ENCODE peak calls at places on chromosomes 5 and 9, in five cellular contexts. S is psoas muscle, T is Peyer's patch, Q is iPS DF 6.9, P is pancreas. E is an unnamed sample.

GRCh38 chr5:138274189-138274853 is at the start of gene GFRA3:
- DNase-seq in S (no peak), T (no peak), Q (no peak), P (no peak), E (no peak)

GRCh38 chr5:172901012-172901780 is 58.0 kb upstream of the RPL26L1 start:
- DNase-seq in S (peak; percentile 78), T (no peak), Q (no peak), P (peak; percentile 76), E (no peak)

GRCh38 chr9:96609732-96610131 is 9.9 kb downstream of the CDC14B start:
- DNase-seq in S (no peak), T (no peak), Q (no peak), P (no peak), E (no peak)

GRCh38 chr9:32136700-32137339 is 247.6 kb upstream of the ACO1 start:
- DNase-seq in S (no peak), T (no peak), Q (no peak), P (no peak), E (no peak)

GRCh38 chr5:6544561-6544935 is 88.3 kb downstream of the NSUN2 start:
- DNase-seq in S (no peak), T (no peak), Q (no peak), P (no peak), E (no peak)

GRCh38 chr9:94611638-94612068 is 18.0 kb upstream of the FBP2 start:
- DNase-seq in S (no peak), T (no peak), Q (no peak), P (peak; percentile 37), E (peak; percentile 25)

GRCh38 chr5:137730331-137730730 is 5.6 kb downstream of the KLHL3 start:
- DNase-seq in S (no peak), T (no peak), Q (no peak), P (no peak), E (no peak)

GRCh38 chr5:153352685-153353219 is 137.7 kb upstream of the GRIA1 start:
- DNase-seq in S (no peak), T (no peak), Q (no peak), P (no peak), E (no peak)

GRCh38 chr5:98414938-98415337 is 358.5 kb upstream of the RGMB start:
- DNase-seq in S (no peak), T (no peak), Q (no peak), P (no peak), E (no peak)

GRCh38 chr5:159463590-159464321 is 133.5 kb upstream of the IL12B start:
- DNase-seq in S (no peak), T (no peak), Q (no peak), P (no peak), E (no peak)

GRCh38 chr5:148248894-148249293 is 10.6 kb downstream of the MARCOL start:
- DNase-seq in S (no peak), T (no peak), Q (no peak), P (no peak), E (no peak)

GRCh38 chr5:171131499-171131898 is 177.5 kb upstream of the TLX3 start:
- DNase-seq in S (no peak), T (no peak), Q (no peak), P (no peak), E (no peak)

GRCh38 chr9:136143215-136144001 is 24.7 kb upstream of the TMEM250 start:
- DNase-seq in S (peak; percentile 46), T (no peak), Q (peak; percentile 64), P (no peak), E (no peak)

GRCh38 chr9:1759009-1759408 is 256.1 kb upstream of the SMARCA2 start:
- DNase-seq in S (no peak), T (peak; percentile 72), Q (no peak), P (no peak), E (no peak)

GRCh38 chr5:66324357-66324756 is 180.3 kb downstream of the SREK1 start:
- DNase-seq in S (no peak), T (no peak), Q (no peak), P (peak; percentile 66), E (no peak)

GRCh38 chr5:35183243-35183955 is 46.9 kb downstream of the PRLR start:
- DNase-seq in S (peak; percentile 53), T (no peak), Q (no peak), P (no peak), E (no peak)

GRCh38 chr5:60092671-60093422 is 199.3 kb upstream of the PDE4D start:
- DNase-seq in S (no peak), T (no peak), Q (no peak), P (no peak), E (no peak)

GRCh38 chr5:142894749-142895148 is 124.6 kb downstream of the ARHGAP26 start:
- DNase-seq in S (no peak), T (no peak), Q (no peak), P (no peak), E (no peak)

GRCh38 chr9:99162759-99163364 is 57.9 kb downstream of the TGFBR1 start:
- DNase-seq in S (no peak), T (no peak), Q (no peak), P (no peak), E (no peak)

GRCh38 chr9:94084314-94084713 is at the start of gene PTPDC1:
- DNase-seq in S (no peak), T (no peak), Q (peak; percentile 33), P (no peak), E (no peak)

GRCh38 chr5:147688965-147689364 is 93.6 kb downstream of the JAKMIP2 start:
- DNase-seq in S (no peak), T (no peak), Q (no peak), P (no peak), E (no peak)

GRCh38 chr5:126481243-126481642 is 58.0 kb downstream of the GRAMD2B start:
- DNase-seq in S (no peak), T (no peak), Q (no peak), P (no peak), E (no peak)

GRCh38 chr9:70563437-70564204 is 149.2 kb upstream of the KLF9 start:
- DNase-seq in S (no peak), T (peak; percentile 65), Q (no peak), P (no peak), E (no peak)

GRCh38 chr9:100785946-100786345 is 208.1 kb downstream of the CAVIN4 start:
- DNase-seq in S (no peak), T (no peak), Q (no peak), P (no peak), E (no peak)

GRCh38 chr5:112174959-112175594 is 244.0 kb downstream of the EPB41L4A start:
- DNase-seq in S (no peak), T (no peak), Q (no peak), P (no peak), E (peak; percentile 13)

GRCh38 chr9:96441798-96442445 is 8.0 kb upstream of the HABP4 start:
- DNase-seq in S (no peak), T (no peak), Q (no peak), P (no peak), E (no peak)

GRCh38 chr5:88829053-88829452 is 53.9 kb downstream of the MEF2C start:
- DNase-seq in S (no peak), T (peak; percentile 35), Q (no peak), P (no peak), E (no peak)
- H3K4me3 ChIP-seq in S (peak overlapping the region; percentile 26), T (no peak overlapping the region), Q (no peak overlapping the region), P (no peak overlapping the region), E (no peak overlapping the region)

GRCh38 chr9:214488-215448 is at the start of gene DOCK8:
- DNase-seq in S (peak; percentile 81), T (peak; percentile 72), Q (peak; percentile 47), P (peak; percentile 83), E (peak; percentile 27)
- H3K27ac ChIP-seq in S (peak within 1 kb of the TSS; percentile 50), T (peak within 1 kb of the TSS; percentile 76), Q (no peak within 1 kb of the TSS), P (peak within 1 kb of the TSS; percentile 97), E (peak within 1 kb of the TSS; percentile 19)

DNA sequence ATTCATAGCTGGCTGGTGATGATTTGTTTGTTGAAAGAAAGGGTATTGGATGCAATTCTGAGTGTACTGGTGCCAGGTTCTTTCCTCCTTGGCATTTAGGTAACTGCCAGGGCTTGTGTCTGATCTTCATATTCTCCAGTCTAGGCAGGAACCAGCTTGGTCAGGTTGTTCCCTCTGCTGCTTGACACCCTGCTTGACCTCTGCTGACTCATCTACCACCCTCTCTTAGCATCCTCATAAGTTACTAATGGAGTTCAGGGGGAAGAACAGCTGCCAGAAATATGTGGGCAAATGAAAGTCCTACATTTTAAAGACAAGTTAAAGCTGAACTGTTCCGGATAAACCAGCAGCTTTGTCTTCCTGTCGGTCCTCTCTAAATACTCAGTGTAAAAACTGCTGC is 116.1 kb upstream of the TNC start:
- DNase-seq in S (no peak), T (no peak), Q (no peak), P (no peak), E (no peak)
- H3K4me1 ChIP-seq in S (no peaks in the 10 kb centered on the region), T (no peaks in the 10 kb centered on the region), Q (no peaks in the 10 kb centered on the region), P (no peaks in the 10 kb centered on the region), E (no peaks in the 10 kb centered on the region)

DNA sequence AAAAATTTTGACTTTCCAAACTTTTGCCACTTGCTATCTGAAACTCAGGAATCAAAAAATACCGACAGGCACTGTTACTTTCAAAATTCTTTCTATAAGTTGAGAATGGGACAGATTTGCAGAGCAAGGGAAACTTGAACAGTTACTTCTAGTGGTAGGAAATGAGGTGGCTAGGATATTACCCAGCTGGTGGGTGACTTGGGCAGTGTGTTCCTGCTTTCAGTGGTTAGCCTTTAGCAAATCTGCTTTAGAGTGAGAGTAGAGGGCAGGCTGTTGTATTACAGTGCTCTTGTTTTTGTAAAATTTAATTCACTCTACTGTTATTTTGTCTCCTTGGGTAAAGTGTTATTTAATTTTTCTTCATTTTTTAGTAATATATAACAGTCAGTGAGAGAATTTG is 40.2 kb upstream of the ROPN1L start:
- DNase-seq in S (no peak), T (no peak), Q (no peak), P (no peak), E (no peak)
- H3K4me3 ChIP-seq in S (no peak overlapping the region), T (no peak overlapping the region), Q (no peak overlapping the region), P (no peak overlapping the region), E (no peak overlapping the region)

GRCh38 chr9:127937046-127937382 is 640 bp downstream of the DPM2 start:
- DNase-seq in S (no peak), T (no peak), Q (no peak), P (no peak), E (no peak)
- H3K27ac ChIP-seq in S (peak overlapping the region; percentile 66), T (peak overlapping the region; percentile 54), Q (no peak overlapping the region), P (no peak overlapping the region), E (peak overlapping the region; percentile 55)

GRCh38 chr9:104905153-104905901 is 22.6 kb downstream of the ABCA1 start:
- DNase-seq in S (no peak), T (no peak), Q (no peak), P (no peak), E (no peak)
- H3K4me1 ChIP-seq in S (peaks cover 58% of the 10 kb centered on the region), T (peaks cover 32% of the 10 kb centered on the region), Q (peaks cover 2% of the 10 kb centered on the region), P (no peaks in the 10 kb centered on the region), E (peaks cover 3% of the 10 kb centered on the region)

GRCh38 chr9:124769451-124770358 is 1.4 kb downstream of the NR6A1 start:
- DNase-seq in S (peak; percentile 62), T (no peak), Q (no peak), P (peak; percentile 45), E (no peak)
- H3K4me3 ChIP-seq in S (peak overlapping the region; percentile 91), T (peak overlapping the region; percentile 93), Q (peak overlapping the region; percentile 92), P (peak overlapping the region; percentile 99), E (peak overlapping the region; percentile 20)

E was measured in CD8-positive, alpha-beta T cell.